ENCODE peak calls at places on chromosomes 11 and 22, in seven cellular contexts. One of them, this sample, is unnamed.

GRCh38 chr11:121321614-121322243 is 29.2 kb downstream of the SC5D start:
- DNase-seq in RWPE1: peak; percentile 27
- DNase-seq in glutamatergic neuron: no peak
- DNase-seq in NCI-H510A treated with DMSO at 0.1 percent for 48 hours: no peak
- DNase-seq in neuronal stem cell: peak; percentile 12
- DNase-seq in amniotic stem cell: no peak
- DNase-seq in Ammon's horn: peak; percentile 93
- DNase-seq in this sample: peak; percentile 68

GRCh38 chr11:71930556-71931244 is 1.9 kb downstream of the RNF121 start:
- DNase-seq in RWPE1: no peak
- DNase-seq in glutamatergic neuron: no peak
- DNase-seq in NCI-H510A treated with DMSO at 0.1 percent for 48 hours: no peak
- DNase-seq in neuronal stem cell: no peak
- DNase-seq in amniotic stem cell: no peak
- DNase-seq in Ammon's horn: no peak
- DNase-seq in this sample: no peak

GRCh38 chr11:44014968-44015623 is 32.7 kb upstream of the ACCSL start:
- DNase-seq in RWPE1: no peak
- DNase-seq in glutamatergic neuron: no peak
- DNase-seq in NCI-H510A treated with DMSO at 0.1 percent for 48 hours: no peak
- DNase-seq in neuronal stem cell: no peak
- DNase-seq in amniotic stem cell: no peak
- DNase-seq in Ammon's horn: no peak
- DNase-seq in this sample: no peak

GRCh38 chr11:122678406-122678805 is 22.9 kb downstream of the UBASH3B start:
- DNase-seq in RWPE1: no peak
- DNase-seq in glutamatergic neuron: no peak
- DNase-seq in NCI-H510A treated with DMSO at 0.1 percent for 48 hours: no peak
- DNase-seq in neuronal stem cell: no peak
- DNase-seq in amniotic stem cell: no peak
- DNase-seq in Ammon's horn: no peak
- DNase-seq in this sample: no peak

GRCh38 chr22:49268924-49269323 is 558.7 kb downstream of the BRD1 start:
- DNase-seq in RWPE1: no peak
- DNase-seq in glutamatergic neuron: no peak
- DNase-seq in NCI-H510A treated with DMSO at 0.1 percent for 48 hours: no peak
- DNase-seq in neuronal stem cell: no peak
- DNase-seq in amniotic stem cell: no peak
- DNase-seq in Ammon's horn: no peak
- DNase-seq in this sample: no peak

GRCh38 chr11:47514825-47515647 is 37.9 kb downstream of the CELF1 start:
- DNase-seq in RWPE1: peak; percentile 44
- DNase-seq in glutamatergic neuron: no peak
- DNase-seq in NCI-H510A treated with DMSO at 0.1 percent for 48 hours: no peak
- DNase-seq in neuronal stem cell: no peak
- DNase-seq in amniotic stem cell: peak; percentile 45
- DNase-seq in Ammon's horn: peak; percentile 75
- DNase-seq in this sample: no peak

GRCh38 chr11:78138694-78139421 is 568 bp downstream of the ALG8 start:
- DNase-seq in RWPE1: peak; percentile 39
- DNase-seq in glutamatergic neuron: no peak
- DNase-seq in NCI-H510A treated with DMSO at 0.1 percent for 48 hours: peak; percentile 68
- DNase-seq in neuronal stem cell: peak; percentile 3
- DNase-seq in amniotic stem cell: no peak
- DNase-seq in Ammon's horn: no peak
- DNase-seq in this sample: peak; percentile 30

GRCh38 chr11:109586789-109587188 is 164.8 kb downstream of the C11orf87 start:
- DNase-seq in RWPE1: no peak
- DNase-seq in glutamatergic neuron: no peak
- DNase-seq in NCI-H510A treated with DMSO at 0.1 percent for 48 hours: no peak
- DNase-seq in neuronal stem cell: no peak
- DNase-seq in amniotic stem cell: no peak
- DNase-seq in Ammon's horn: no peak
- DNase-seq in this sample: peak; percentile 2

GRCh38 chr11:119742263-119742861 is 13.4 kb upstream of the NECTIN1 start:
- DNase-seq in RWPE1: no peak
- DNase-seq in glutamatergic neuron: peak; percentile 78
- DNase-seq in NCI-H510A treated with DMSO at 0.1 percent for 48 hours: no peak
- DNase-seq in neuronal stem cell: peak; percentile 44
- DNase-seq in amniotic stem cell: no peak
- DNase-seq in Ammon's horn: no peak
- DNase-seq in this sample: no peak

GRCh38 chr11:12411806-12412727 is 34.7 kb downstream of the PARVA start:
- DNase-seq in RWPE1: peak; percentile 86
- DNase-seq in glutamatergic neuron: peak; percentile 86
- DNase-seq in NCI-H510A treated with DMSO at 0.1 percent for 48 hours: peak; percentile 18
- DNase-seq in neuronal stem cell: peak; percentile 67
- DNase-seq in amniotic stem cell: peak; percentile 86
- DNase-seq in Ammon's horn: peak; percentile 57
- DNase-seq in this sample: peak; percentile 72

GRCh38 chr11:64202992-64203391 is 3.5 kb upstream of the FERMT3 start:
- DNase-seq in RWPE1: no peak
- DNase-seq in glutamatergic neuron: no peak
- DNase-seq in NCI-H510A treated with DMSO at 0.1 percent for 48 hours: no peak
- DNase-seq in neuronal stem cell: no peak
- DNase-seq in amniotic stem cell: no peak
- DNase-seq in Ammon's horn: no peak
- DNase-seq in this sample: no peak

GRCh38 chr22:35191412-35191811 is 65.9 kb upstream of the HMGXB4 start:
- DNase-seq in RWPE1: peak; percentile 27
- DNase-seq in glutamatergic neuron: no peak
- DNase-seq in NCI-H510A treated with DMSO at 0.1 percent for 48 hours: no peak
- DNase-seq in neuronal stem cell: no peak
- DNase-seq in amniotic stem cell: no peak
- DNase-seq in Ammon's horn: no peak
- DNase-seq in this sample: no peak

GRCh38 chr11:106326087-106326486 is 248.6 kb downstream of the AASDHPPT start:
- DNase-seq in RWPE1: no peak
- DNase-seq in glutamatergic neuron: no peak
- DNase-seq in NCI-H510A treated with DMSO at 0.1 percent for 48 hours: no peak
- DNase-seq in neuronal stem cell: no peak
- DNase-seq in amniotic stem cell: no peak
- DNase-seq in Ammon's horn: no peak
- DNase-seq in this sample: no peak

GRCh38 chr11:11436715-11437313 is 83.8 kb upstream of the CSNK2A3 start:
- DNase-seq in RWPE1: no peak
- DNase-seq in glutamatergic neuron: no peak
- DNase-seq in NCI-H510A treated with DMSO at 0.1 percent for 48 hours: no peak
- DNase-seq in neuronal stem cell: no peak
- DNase-seq in amniotic stem cell: no peak
- DNase-seq in Ammon's horn: no peak
- DNase-seq in this sample: no peak

GRCh38 chr11:2481253-2481652 is 36.4 kb downstream of the KCNQ1 start:
- DNase-seq in RWPE1: no peak
- DNase-seq in glutamatergic neuron: no peak
- DNase-seq in NCI-H510A treated with DMSO at 0.1 percent for 48 hours: no peak
- DNase-seq in neuronal stem cell: no peak
- DNase-seq in amniotic stem cell: no peak
- DNase-seq in Ammon's horn: no peak
- DNase-seq in this sample: peak; percentile 90

GRCh38 chr22:47801541-47802245 is 1039.2 kb downstream of the TBC1D22A start:
- DNase-seq in RWPE1: no peak
- DNase-seq in glutamatergic neuron: no peak
- DNase-seq in NCI-H510A treated with DMSO at 0.1 percent for 48 hours: no peak
- DNase-seq in neuronal stem cell: no peak
- DNase-seq in amniotic stem cell: no peak
- DNase-seq in Ammon's horn: no peak
- DNase-seq in this sample: no peak

GRCh38 chr11:35477871-35478270 is 47.5 kb downstream of the PAMR1 start:
- DNase-seq in RWPE1: no peak
- DNase-seq in glutamatergic neuron: peak; percentile 30
- DNase-seq in NCI-H510A treated with DMSO at 0.1 percent for 48 hours: no peak
- DNase-seq in neuronal stem cell: no peak
- DNase-seq in amniotic stem cell: no peak
- DNase-seq in Ammon's horn: no peak
- DNase-seq in this sample: no peak

GRCh38 chr11:76030973-76031590 is 175.2 kb downstream of the WNT11 start:
- DNase-seq in RWPE1: no peak
- DNase-seq in glutamatergic neuron: no peak
- DNase-seq in NCI-H510A treated with DMSO at 0.1 percent for 48 hours: no peak
- DNase-seq in neuronal stem cell: no peak
- DNase-seq in amniotic stem cell: no peak
- DNase-seq in Ammon's horn: no peak
- DNase-seq in this sample: no peak

GRCh38 chr11:111105566-111105965 is 140.0 kb upstream of the POU2AF2 start:
- DNase-seq in RWPE1: no peak
- DNase-seq in glutamatergic neuron: no peak
- DNase-seq in NCI-H510A treated with DMSO at 0.1 percent for 48 hours: no peak
- DNase-seq in neuronal stem cell: no peak
- DNase-seq in amniotic stem cell: no peak
- DNase-seq in Ammon's horn: no peak
- DNase-seq in this sample: no peak

GRCh38 chr11:17786824-17787525 is 52.4 kb downstream of the KCNC1 start:
- DNase-seq in RWPE1: peak; percentile 78
- DNase-seq in glutamatergic neuron: no peak
- DNase-seq in NCI-H510A treated with DMSO at 0.1 percent for 48 hours: no peak
- DNase-seq in neuronal stem cell: no peak
- DNase-seq in amniotic stem cell: peak; percentile 76
- DNase-seq in Ammon's horn: no peak
- DNase-seq in this sample: no peak

GRCh38 chr11:62472063-62472884 is 53.4 kb downstream of the SCGB1A1 start:
- DNase-seq in RWPE1: peak; percentile 64
- DNase-seq in glutamatergic neuron: no peak
- DNase-seq in NCI-H510A treated with DMSO at 0.1 percent for 48 hours: no peak
- DNase-seq in neuronal stem cell: no peak
- DNase-seq in amniotic stem cell: no peak
- DNase-seq in Ammon's horn: no peak
- DNase-seq in this sample: no peak

GRCh38 chr11:94175545-94175944 is 46.9 kb downstream of the PANX1 start:
- DNase-seq in RWPE1: peak; percentile 25
- DNase-seq in glutamatergic neuron: no peak
- DNase-seq in NCI-H510A treated with DMSO at 0.1 percent for 48 hours: no peak
- DNase-seq in neuronal stem cell: no peak
- DNase-seq in amniotic stem cell: peak; percentile 31
- DNase-seq in Ammon's horn: no peak
- DNase-seq in this sample: no peak

GRCh38 chr22:42990131-42990838 is 24.7 kb downstream of the PACSIN2 start:
- DNase-seq in RWPE1: peak; percentile 77
- DNase-seq in glutamatergic neuron: no peak
- DNase-seq in NCI-H510A treated with DMSO at 0.1 percent for 48 hours: no peak
- DNase-seq in neuronal stem cell: no peak
- DNase-seq in amniotic stem cell: peak; percentile 92
- DNase-seq in Ammon's horn: peak; percentile 36
- DNase-seq in this sample: no peak

GRCh38 chr11:70608568-70609314 is 210.4 kb downstream of the CTTN start:
- DNase-seq in RWPE1: no peak
- DNase-seq in glutamatergic neuron: peak; percentile 51
- DNase-seq in NCI-H510A treated with DMSO at 0.1 percent for 48 hours: peak; percentile 69
- DNase-seq in neuronal stem cell: no peak
- DNase-seq in amniotic stem cell: no peak
- DNase-seq in Ammon's horn: no peak
- DNase-seq in this sample: no peak

GRCh38 chr11:32034149-32034548 is 56.7 kb upstream of the RCN1 start:
- DNase-seq in RWPE1: no peak
- DNase-seq in glutamatergic neuron: no peak
- DNase-seq in NCI-H510A treated with DMSO at 0.1 percent for 48 hours: no peak
- DNase-seq in neuronal stem cell: no peak
- DNase-seq in amniotic stem cell: no peak
- DNase-seq in Ammon's horn: no peak
- DNase-seq in this sample: no peak

GRCh38 chr11:71244116-71244815 is 8.1 kb downstream of the SHANK2 start:
- DNase-seq in RWPE1: no peak
- DNase-seq in glutamatergic neuron: no peak
- DNase-seq in NCI-H510A treated with DMSO at 0.1 percent for 48 hours: no peak
- DNase-seq in neuronal stem cell: no peak
- DNase-seq in amniotic stem cell: no peak
- DNase-seq in Ammon's horn: no peak
- DNase-seq in this sample: no peak

GRCh38 chr11:44524751-44525171 is 40.7 kb upstream of the CD82 start:
- DNase-seq in RWPE1: no peak
- DNase-seq in glutamatergic neuron: no peak
- DNase-seq in NCI-H510A treated with DMSO at 0.1 percent for 48 hours: no peak
- DNase-seq in neuronal stem cell: no peak
- DNase-seq in amniotic stem cell: no peak
- DNase-seq in Ammon's horn: no peak
- DNase-seq in this sample: no peak

GRCh38 chr11:74018331-74019005 is 9.6 kb upstream of the UCP3 start:
- DNase-seq in RWPE1: no peak
- DNase-seq in glutamatergic neuron: no peak
- DNase-seq in NCI-H510A treated with DMSO at 0.1 percent for 48 hours: no peak
- DNase-seq in neuronal stem cell: no peak
- DNase-seq in amniotic stem cell: no peak
- DNase-seq in Ammon's horn: peak; percentile 87
- DNase-seq in this sample: no peak

GRCh38 chr22:20729194-20729593 is 44.7 kb upstream of the SERPIND1 start:
- DNase-seq in RWPE1: no peak
- DNase-seq in glutamatergic neuron: no peak
- DNase-seq in NCI-H510A treated with DMSO at 0.1 percent for 48 hours: peak; percentile 35
- DNase-seq in neuronal stem cell: no peak
- DNase-seq in amniotic stem cell: no peak
- DNase-seq in Ammon's horn: no peak
- DNase-seq in this sample: no peak

GRCh38 chr11:100576044-100577021 is 110.8 kb upstream of the ARHGAP42 start:
- DNase-seq in RWPE1: peak; percentile 28
- DNase-seq in glutamatergic neuron: no peak
- DNase-seq in NCI-H510A treated with DMSO at 0.1 percent for 48 hours: peak; percentile 42
- DNase-seq in neuronal stem cell: peak; percentile 30
- DNase-seq in amniotic stem cell: peak; percentile 16
- DNase-seq in Ammon's horn: peak; percentile 86
- DNase-seq in this sample: peak; percentile 64